ENCODE peak calls at places on chromosomes 7 and 10, in five cellular contexts. Y is kidney epithelial cell, A is nephron progenitor cell, N is suprapubic skin, B is uterus. O is an unnamed sample.

GRCh38 chr10:91034042-91034441 is 113.2 kb upstream of the ANKRD1 start:
- DNase-seq in Y (no peak), A (no peak), N (no peak), B (no peak), O (no peak)

GRCh38 chr10:60495357-60495756 is 105.7 kb upstream of the ANK3 start:
- DNase-seq in Y (no peak), A (no peak), N (no peak), B (no peak), O (no peak)

GRCh38 chr7:105188201-105188600 is 174.2 kb downstream of the KMT2E start:
- DNase-seq in Y (no peak), A (no peak), N (no peak), B (no peak), O (no peak)

GRCh38 chr7:137923380-137923779 is 76.6 kb upstream of the DGKI start:
- DNase-seq in Y (no peak), A (no peak), N (no peak), B (no peak), O (no peak)

GRCh38 chr7:131642429-131642828 is 86.0 kb upstream of the PODXL start:
- DNase-seq in Y (no peak), A (no peak), N (no peak), B (no peak), O (no peak)

GRCh38 chr7:22667562-22668239 is 59.3 kb upstream of the IL6 start:
- DNase-seq in Y (peak), A (no peak), N (no peak), B (no peak), O (no peak)

GRCh38 chr10:77131214-77131613 is 506.4 kb downstream of the KCNMA1 start:
- DNase-seq in Y (no peak), A (no peak), N (no peak), B (no peak), O (no peak)

GRCh38 chr7:73896454-73896853 is 35.5 kb downstream of the TMEM270 start:
- DNase-seq in Y (no peak), A (no peak), N (no peak), B (no peak), O (no peak)

GRCh38 chr10:114714281-114714741 is 56.2 kb upstream of the ABLIM1 start:
- DNase-seq in Y (peak), A (no peak), N (no peak), B (no peak), O (no peak)

GRCh38 chr7:28988818-28989595 is 30.9 kb upstream of the TRIL start:
- DNase-seq in Y (peak), A (no peak), N (peak), B (peak), O (no peak)

GRCh38 chr7:127514499-127514898 is 70.9 kb downstream of the GCC1 start:
- DNase-seq in Y (no peak), A (no peak), N (no peak), B (no peak), O (no peak)

GRCh38 chr7:5695709-5696345 is 85.6 kb downstream of the RNF216 start:
- DNase-seq in Y (no peak), A (no peak), N (no peak), B (peak), O (no peak)

GRCh38 chr7:29005829-29006228 is 47.7 kb upstream of the TRIL start:
- DNase-seq in Y (peak), A (no peak), N (no peak), B (no peak), O (peak)

GRCh38 chr7:42071372-42072261 is 165.4 kb downstream of the GLI3 start:
- DNase-seq in Y (no peak), A (no peak), N (no peak), B (no peak), O (no peak)

GRCh38 chr7:150992833-150993302 is 2.1 kb downstream of the NOS3 start:
- DNase-seq in Y (no peak), A (peak), N (no peak), B (no peak), O (no peak)

GRCh38 chr7:37511852-37512377 is 63.3 kb upstream of the ELMO1 start:
- DNase-seq in Y (no peak), A (no peak), N (no peak), B (no peak), O (no peak)

GRCh38 chr7:105097619-105098018 is 83.6 kb downstream of the KMT2E start:
- DNase-seq in Y (no peak), A (no peak), N (no peak), B (no peak), O (no peak)

GRCh38 chr7:33744293-33744692 is 161.0 kb upstream of the BMPER start:
- DNase-seq in Y (no peak), A (no peak), N (no peak), B (no peak), O (no peak)

GRCh38 chr10:70135684-70136083 is 3.1 kb upstream of the AIFM2 start:
- DNase-seq in Y (no peak), A (no peak), N (peak), B (peak), O (peak)

GRCh38 chr10:71971769-71972555 is 7.8 kb downstream of the CHST3 start:
- DNase-seq in Y (no peak), A (no peak), N (no peak), B (no peak), O (no peak)

GRCh38 chr7:32357535-32358277 is 132.5 kb downstream of the LSM5 start:
- DNase-seq in Y (no peak), A (no peak), N (no peak), B (no peak), O (no peak)

GRCh38 chr7:45663167-45663921 is 89.2 kb downstream of the ADCY1 start:
- DNase-seq in Y (no peak), A (peak), N (peak), B (no peak), O (peak)

GRCh38 chr10:88493676-88494483 is 89.2 kb downstream of the RNLS start:
- DNase-seq in Y (no peak), A (no peak), N (no peak), B (no peak), O (no peak)

GRCh38 chr10:15346440-15347141 is 24.5 kb downstream of the FAM171A1 start:
- DNase-seq in Y (no peak), A (no peak), N (no peak), B (peak), O (no peak)

GRCh38 chr7:141244466-141244865 is 170.6 kb downstream of the TMEM178B start:
- DNase-seq in Y (no peak), A (no peak), N (no peak), B (no peak), O (peak)

GRCh38 chr7:90119178-90119971 is 34.9 kb upstream of the STEAP1 start:
- DNase-seq in Y (no peak), A (peak), N (no peak), B (peak), O (no peak)

GRCh38 chr10:1056326-1057105 is at the start of gene WDR37:
- DNase-seq in Y (peak), A (peak), N (peak), B (peak), O (no peak)

GRCh38 chr7:141362580-141363435 is 188.4 kb upstream of the AGK start:
- DNase-seq in Y (peak), A (no peak), N (no peak), B (no peak), O (no peak)

GRCh38 chr10:85925201-85925750 is 441.3 kb downstream of the GRID1 start:
- DNase-seq in Y (no peak), A (no peak), N (no peak), B (no peak), O (peak)
- TF ChIP-seq CTCF in Y (no peak), A (no peak), N (no peak), B (no peak), O (no peak)

DNA sequence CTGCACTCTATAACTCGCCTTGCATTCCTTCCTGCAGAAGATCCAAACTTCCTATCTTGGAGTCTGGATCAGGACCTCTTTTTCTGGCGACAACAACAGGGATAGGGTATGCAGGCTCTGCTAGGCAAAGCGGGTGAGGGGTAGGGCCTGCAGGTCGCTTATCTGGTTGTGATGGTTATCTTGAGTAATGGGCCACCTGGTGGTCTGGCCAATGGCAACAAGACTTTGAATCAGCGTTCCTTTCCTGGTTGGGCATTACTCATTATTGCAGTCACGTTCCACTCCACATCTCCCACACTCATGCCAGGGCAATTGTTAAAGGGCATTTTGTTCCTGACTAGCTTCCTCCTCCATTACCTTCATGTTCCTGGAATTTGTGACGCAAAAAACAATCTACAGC is 48.4 kb upstream of the PLXDC2 start:
- DNase-seq in Y (no peak), A (no peak), N (no peak), B (no peak), O (no peak)
- TF ChIP-seq CTCF in Y (no peak), A (no peak), N (no peak), B (no peak), O (no peak)

GRCh38 chr10:3451516-3452185 is 279.1 kb upstream of the PITRM1 start:
- DNase-seq in Y (no peak), A (no peak), N (no peak), B (no peak), O (no peak)

GRCh38 chr10:3452683-3453388 is 280.3 kb upstream of the PITRM1 start:
- DNase-seq in Y (peak), A (no peak), N (no peak), B (no peak), O (no peak)

GRCh38 chr10:3455385-3456334 is 283.1 kb upstream of the PITRM1 start:
- DNase-seq in Y (no peak), A (no peak), N (no peak), B (no peak), O (no peak)

DNA sequence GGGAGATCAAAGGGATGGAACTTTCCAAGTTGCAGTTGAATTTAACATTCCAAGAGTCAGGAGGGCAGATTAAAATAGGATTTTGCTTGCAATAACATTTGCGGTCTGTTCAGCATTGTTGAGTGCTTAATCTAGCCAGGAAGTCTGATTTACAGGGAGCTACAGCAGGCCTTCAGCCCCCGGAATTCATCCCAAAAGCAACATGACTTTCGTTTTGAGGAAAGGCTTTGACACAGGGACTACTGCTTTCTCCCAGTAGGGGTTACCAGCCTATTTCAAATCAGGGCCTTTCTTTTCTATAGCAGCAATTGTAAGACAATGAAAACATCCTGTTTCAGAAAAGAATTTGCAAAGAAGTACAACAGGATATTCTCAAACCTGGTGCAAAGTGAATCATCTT is 279.7 kb upstream of the PITRM1 start:
- DNase-seq in Y (peak), A (no peak), N (no peak), B (no peak), O (no peak)
- TF ChIP-seq CTCF in Y (peak), A (no peak), N (no peak), B (peak), O (no peak)

GRCh38 chr7:101094791-101095375 is 9.6 kb downstream of the TRIM56 start:
- DNase-seq in Y (no peak), A (peak), N (no peak), B (no peak), O (no peak)
- TF ChIP-seq CTCF in Y (peak), A (peak), N (no peak), B (peak), O (peak)

O was measured in vagina.